ENCODE peak calls at places on chromosomes 6 and 20, in nine cellular contexts. G is cardiac septum, T is DMS79, E is AG08396, B is NCI-H2029, N is AG09319, J is substantia nigra, A is NCI-H1417 treated with DMSO at 0.1 percent for 48 hours, P is NCI-H748 treated with DMSO at 0.1 percent for 48 hours. O is an unnamed sample.

GRCh38 chr6:134170844-134171243 is 118.4 kb upstream of the SLC2A12 start:
- DNase-seq in P (no peak), A (no peak), T (no peak), E (no peak), B (no peak), N (no peak), G (no peak), J (no peak), O (no peak)

GRCh38 chr6:169845426-169846285 is 94.2 kb downstream of the ERMARD start:
- DNase-seq in G (peak), T (no peak), A (no peak), J (no peak), E (no peak), P (no peak), N (no peak), B (no peak), O (no peak)

GRCh38 chr6:15427360-15428070 is 181.6 kb downstream of the JARID2 start:
- DNase-seq in N (no peak), E (peak), A (no peak), T (peak), B (peak), P (peak), G (no peak), J (no peak), O (no peak)

GRCh38 chr6:32885698-32886286 is 31.8 kb downstream of the PSMB9 start:
- DNase-seq in T (peak), E (peak), P (peak), B (peak), A (peak), N (peak), J (no peak), G (no peak), O (peak)

GRCh38 chr6:53066059-53066406 is 829 bp downstream of the FBXO9 start:
- DNase-seq in T (peak), E (peak), N (no peak), P (no peak), A (no peak), G (peak), B (peak), J (peak), O (peak)

GRCh38 chr6:28124350-28124970 is at the start of gene ZSCAN16:
- DNase-seq in J (peak), N (peak), B (peak), E (peak), G (peak), A (peak), T (peak), P (peak), O (peak)

GRCh38 chr20:57158474-57158873 is 108.0 kb downstream of the BMP7 start:
- DNase-seq in A (no peak), P (no peak), N (no peak), E (no peak), B (no peak), J (no peak), T (no peak), G (no peak), O (no peak)

GRCh38 chr20:45968801-45969711 is 2.9 kb downstream of the ZNF335 start:
- DNase-seq in N (no peak), B (no peak), P (no peak), G (peak), A (no peak), J (no peak), E (no peak), T (no peak), O (no peak)

GRCh38 chr6:148431840-148432239 is 89.2 kb downstream of the SASH1 start:
- DNase-seq in G (no peak), N (no peak), E (no peak), T (no peak), A (no peak), B (no peak), P (no peak), J (no peak), O (no peak)

GRCh38 chr20:53679597-53680309 is 86.1 kb upstream of the ZNF217 start:
- DNase-seq in B (no peak), G (no peak), P (no peak), A (no peak), N (no peak), T (no peak), J (no peak), E (no peak), O (no peak)

GRCh38 chr6:56852611-56853010 is 102.3 kb upstream of the BEND6 start:
- DNase-seq in G (no peak), B (no peak), N (no peak), P (no peak), E (no peak), A (no peak), T (no peak), J (no peak), O (no peak)

GRCh38 chr6:43095939-43096338 is 19.8 kb downstream of the PTK7 start:
- DNase-seq in N (no peak), T (peak), B (no peak), A (no peak), E (no peak), P (no peak), J (no peak), G (no peak), O (no peak)

GRCh38 chr6:137045221-137045789 is 540 bp upstream of the IL20RA start:
- DNase-seq in G (no peak), N (no peak), J (no peak), A (no peak), B (no peak), P (peak), T (no peak), E (no peak), O (no peak)

GRCh38 chr20:2108987-2109386 is 7.4 kb downstream of the STK35 start:
- DNase-seq in P (no peak), T (no peak), B (no peak), G (no peak), J (no peak), A (no peak), E (peak), N (no peak), O (no peak)

GRCh38 chr6:44630125-44631028 is 242.9 kb downstream of the CDC5L start:
- DNase-seq in J (peak), P (peak), N (no peak), B (no peak), A (no peak), G (no peak), E (peak), T (no peak), O (peak)

GRCh38 chr6:3359973-3360726 is 96.7 kb downstream of the SLC22A23 start:
- DNase-seq in P (no peak), A (no peak), N (no peak), J (no peak), T (no peak), E (no peak), B (no peak), G (no peak), O (no peak)

GRCh38 chr6:95519228-95520037 is 57.9 kb upstream of the MANEA start:
- DNase-seq in P (no peak), T (no peak), N (no peak), A (no peak), E (no peak), J (no peak), G (no peak), B (peak), O (no peak)

GRCh38 chr20:42027746-42028268 is 409.6 kb upstream of the CHD6 start:
- DNase-seq in B (peak), T (no peak), J (no peak), E (no peak), N (no peak), G (no peak), A (no peak), P (peak), O (no peak)

GRCh38 chr20:15832512-15832911 is 740.7 kb downstream of the KIF16B start:
- DNase-seq in A (no peak), E (no peak), N (no peak), G (no peak), J (no peak), T (no peak), B (no peak), P (no peak), O (no peak)

O was measured in central memory CD4-positive, alpha-beta T cell.